ENCODE peak calls at places on chromosomes 5 and 9, in seven cellular contexts. A, H, K, R, C, V and Z are unnamed samples.

GRCh38 chr9:840343-840742 is 1.2 kb upstream of the DMRT1 start:
- DNase-seq in A (no peak), H (no peak), K (no peak), R (no peak), C (no peak), V (no peak), Z (no peak)

GRCh38 chr9:131276107-131276888 is at the start of gene FAM78A:
- DNase-seq in A (no peak), H (no peak), K (no peak), R (no peak), C (no peak), V (peak), Z (peak)

GRCh38 chr9:79731483-79731882 is 159.7 kb downstream of the TLE4 start:
- DNase-seq in A (peak), H (no peak), K (no peak), R (no peak), C (no peak), V (no peak), Z (no peak)

GRCh38 chr5:94645053-94645452 is 26.6 kb downstream of the SLF1 start:
- DNase-seq in A (no peak), H (no peak), K (no peak), R (no peak), C (no peak), V (no peak), Z (no peak)

GRCh38 chr5:78745985-78746384 is 97.4 kb upstream of the LHFPL2 start:
- DNase-seq in A (no peak), H (no peak), K (no peak), R (no peak), C (no peak), V (no peak), Z (no peak)

GRCh38 chr5:132327278-132327959 is 33.2 kb downstream of the SLC22A4 start:
- DNase-seq in A (no peak), H (peak), K (no peak), R (no peak), C (no peak), V (no peak), Z (peak)

GRCh38 chr9:69466151-69466550 is 141.1 kb downstream of the ENTREP1 start:
- DNase-seq in A (no peak), H (peak), K (no peak), R (no peak), C (no peak), V (no peak), Z (no peak)

GRCh38 chr9:38620483-38621433 is at the start of gene ANKRD18A:
- DNase-seq in A (no peak), H (peak), K (no peak), R (peak), C (peak), V (peak), Z (peak)

DNA sequence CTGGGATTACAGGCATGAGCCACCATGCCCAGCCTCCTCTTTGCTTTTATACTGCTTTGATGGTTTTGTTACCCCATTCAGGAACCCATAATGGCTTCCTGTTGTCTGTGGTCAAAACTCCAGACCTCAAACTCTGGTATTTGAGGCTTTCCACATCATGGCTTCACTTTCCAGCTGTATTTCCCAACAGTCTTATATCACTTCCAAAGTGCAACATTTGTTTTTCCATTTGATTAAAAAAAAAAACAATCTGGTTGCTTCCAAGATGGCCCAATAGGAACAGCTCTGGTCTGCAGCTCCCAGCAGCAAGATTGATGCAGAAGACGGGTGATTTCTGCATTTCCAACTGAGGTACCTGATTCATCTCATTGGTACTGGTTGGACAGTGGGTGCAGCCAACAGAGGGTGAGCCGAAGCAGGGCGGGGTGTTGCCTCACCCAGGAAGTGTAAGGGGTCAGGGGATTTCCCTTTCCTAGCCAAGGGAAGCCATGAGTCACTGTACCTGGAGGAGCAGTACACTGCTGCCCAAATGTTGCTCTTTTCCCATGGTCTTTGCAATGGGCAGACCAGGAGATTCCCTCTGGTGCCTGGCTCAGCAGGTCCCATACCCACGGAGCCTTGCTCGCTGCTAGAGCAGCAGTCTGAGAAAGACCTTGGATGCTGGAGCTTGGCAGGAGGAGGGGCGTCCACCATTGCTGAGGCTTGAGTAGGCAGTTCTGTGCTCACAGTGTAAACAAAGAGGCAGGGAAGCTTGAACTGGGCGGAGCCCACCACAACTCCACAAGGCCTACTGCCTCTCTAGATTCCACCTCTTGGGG is 458.4 kb downstream of the KDM4C start:
- DNase-seq in A (no peak), H (peak), K (no peak), R (no peak), C (no peak), V (no peak), Z (no peak)
- TF ChIP-seq POLR2A in A (no peak), H (no peak), K (no peak), R (no peak), C (no peak), V (no peak), Z (no peak)

DNA sequence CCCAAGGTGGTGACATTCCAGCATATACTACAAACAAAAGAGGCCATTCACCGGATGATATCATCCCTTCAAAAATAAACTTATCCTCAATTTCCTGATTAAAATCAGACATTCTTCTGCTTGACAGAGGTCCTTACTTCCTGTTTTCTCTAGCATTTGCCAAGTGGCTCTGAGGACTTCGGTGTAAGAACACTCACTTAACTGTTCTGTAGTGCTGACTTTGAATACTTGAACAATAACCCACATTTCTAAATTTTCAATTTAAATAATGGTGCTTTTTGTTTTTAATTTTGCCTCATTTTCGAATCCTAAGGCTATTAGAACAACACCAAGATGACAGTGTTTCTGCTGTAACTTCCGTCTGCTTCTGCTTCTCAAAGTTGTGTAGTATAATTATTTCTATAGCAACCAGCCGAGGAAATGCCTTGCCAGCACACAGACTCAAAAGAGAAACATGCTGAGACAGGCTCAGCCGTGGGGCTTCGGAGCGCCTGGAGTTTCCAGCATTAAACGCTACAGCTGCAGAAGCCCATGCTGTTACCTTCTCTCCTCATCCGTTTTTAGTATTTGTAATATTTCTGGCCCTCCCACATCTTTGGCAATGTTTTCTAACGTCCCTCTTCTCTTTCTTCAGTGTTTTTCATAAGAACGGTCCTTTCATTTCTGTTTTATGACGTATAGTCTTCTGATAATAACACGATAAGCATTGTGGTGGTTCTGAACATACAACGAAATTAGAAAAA is 19.5 kb upstream of the ANXA1 start:
- DNase-seq in A (peak), H (peak), K (no peak), R (peak), C (peak), V (peak), Z (peak)
- TF ChIP-seq POLR2A in A (peak), H (peak), K (peak), R (peak), C (peak), V (peak), Z (peak)

DNA sequence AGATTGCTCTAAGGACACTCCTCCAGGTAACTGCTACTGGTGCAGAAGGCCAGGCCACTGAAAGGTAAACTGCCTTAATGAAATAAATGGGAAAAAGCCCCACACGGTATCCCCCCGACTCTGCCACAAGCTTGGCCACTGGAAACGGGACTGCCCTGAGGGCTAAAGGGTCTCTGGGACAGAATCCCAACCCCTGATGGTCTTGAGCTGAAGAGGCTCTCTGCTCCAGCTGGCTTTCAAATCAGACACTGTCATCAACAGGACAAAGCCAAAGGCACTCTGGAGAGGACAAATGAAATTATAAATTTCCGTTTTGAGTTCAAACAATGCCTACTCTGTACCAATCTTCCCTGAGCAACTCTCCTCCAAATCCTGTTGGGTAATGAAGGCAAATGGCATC is 33.6 kb upstream of the HMGCR start:
- DNase-seq in A (no peak), H (no peak), K (no peak), R (no peak), C (no peak), V (no peak), Z (no peak)
- TF ChIP-seq POLR2A in A (no peak), H (no peak), K (no peak), R (no peak), C (no peak), V (no peak), Z (no peak)

DNA sequence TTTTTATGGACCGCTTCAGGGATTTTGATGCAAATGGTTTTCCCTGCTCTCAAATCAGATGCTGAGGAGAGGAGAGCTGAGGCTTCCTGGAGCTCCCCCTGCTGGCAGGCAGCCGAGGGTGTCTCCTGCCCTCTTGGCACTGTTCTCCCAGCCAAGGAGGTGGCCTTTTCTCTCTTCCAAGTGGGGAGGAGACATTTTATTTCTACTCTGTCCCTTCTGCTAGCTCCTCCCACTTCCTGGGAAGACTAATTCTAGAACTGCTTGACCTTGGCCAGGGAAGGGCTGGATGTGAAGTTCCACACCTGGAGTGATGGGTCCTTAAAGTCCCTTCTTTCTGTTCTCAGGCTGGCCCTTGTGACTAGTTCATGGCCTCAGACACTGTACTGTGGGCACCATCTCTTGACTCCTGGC is 31.8 kb downstream of the PTPA start:
- DNase-seq in A (no peak), H (peak), K (no peak), R (peak), C (peak), V (peak), Z (peak)
- TF ChIP-seq POLR2A in A (no peak), H (no peak), K (no peak), R (no peak), C (peak), V (no peak), Z (no peak)

GRCh38 chr5:75055727-75056144 is 3.4 kb upstream of the GCNT4 start:
- DNase-seq in A (no peak), H (peak), K (no peak), R (no peak), C (no peak), V (no peak), Z (no peak)

GRCh38 chr5:75052461-75053285 is at the start of gene GCNT4:
- DNase-seq in A (no peak), H (peak), K (no peak), R (peak), C (peak), V (peak), Z (peak)

GRCh38 chr5:75054110-75054930 is 2.0 kb upstream of the GCNT4 start:
- DNase-seq in A (no peak), H (peak), K (no peak), R (peak), C (peak), V (peak), Z (peak)

GRCh38 chr5:75051217-75051751 is 1.1 kb downstream of the GCNT4 start:
- DNase-seq in A (no peak), H (no peak), K (no peak), R (no peak), C (no peak), V (peak), Z (peak)

GRCh38 chr5:75053286-75054109 is 1.1 kb upstream of the GCNT4 start:
- DNase-seq in A (no peak), H (peak), K (no peak), R (peak), C (peak), V (peak), Z (peak)
- TF ChIP-seq POLR2A in A (no peak), H (peak), K (peak), R (peak), C (peak), V (peak), Z (no peak)

DNA sequence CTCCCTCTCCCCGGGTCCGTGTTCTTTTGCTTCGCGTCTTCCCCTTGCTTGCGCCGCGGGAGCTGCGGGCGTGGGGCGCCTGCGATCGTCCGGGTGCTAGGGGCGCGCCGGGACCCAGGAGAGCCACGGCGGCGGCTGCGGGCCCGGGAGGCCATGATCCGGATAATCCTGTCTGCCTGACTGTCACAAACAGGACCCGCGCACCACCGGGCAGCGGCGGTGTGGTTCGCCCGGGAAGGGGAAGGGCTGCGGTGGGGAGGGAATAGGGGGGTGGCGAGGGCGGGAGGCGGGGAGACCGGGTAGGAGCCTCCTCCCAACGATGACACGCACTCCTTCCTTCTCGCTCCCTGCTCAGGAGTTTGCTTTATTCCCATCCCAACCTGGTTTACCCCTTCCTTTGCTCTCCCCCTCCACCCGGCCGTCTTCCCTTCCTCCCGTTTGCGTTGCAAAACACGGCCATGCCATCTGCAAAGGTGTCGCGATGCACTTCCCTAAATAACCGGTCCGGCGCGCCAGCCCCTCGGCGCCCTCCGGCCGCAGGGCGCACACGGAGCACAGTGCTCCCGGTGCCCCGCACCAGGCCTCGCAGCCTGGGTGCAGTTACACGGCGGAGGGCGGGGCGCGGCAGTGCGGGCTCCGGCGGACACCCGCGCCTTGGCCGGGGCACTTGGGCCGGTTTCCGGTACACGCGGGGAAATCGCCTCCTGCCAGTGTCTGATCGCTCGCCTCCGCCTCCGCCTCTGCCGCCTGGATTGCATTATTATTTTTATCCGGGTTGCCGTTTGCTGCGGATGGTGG is 1.5 kb downstream of the SMARCA2 start:
- DNase-seq in A (no peak), H (peak), K (peak), R (peak), C (peak), V (peak), Z (peak)
- TF ChIP-seq POLR2A in A (peak), H (no peak), K (peak), R (peak), C (peak), V (peak), Z (peak)

DNA sequence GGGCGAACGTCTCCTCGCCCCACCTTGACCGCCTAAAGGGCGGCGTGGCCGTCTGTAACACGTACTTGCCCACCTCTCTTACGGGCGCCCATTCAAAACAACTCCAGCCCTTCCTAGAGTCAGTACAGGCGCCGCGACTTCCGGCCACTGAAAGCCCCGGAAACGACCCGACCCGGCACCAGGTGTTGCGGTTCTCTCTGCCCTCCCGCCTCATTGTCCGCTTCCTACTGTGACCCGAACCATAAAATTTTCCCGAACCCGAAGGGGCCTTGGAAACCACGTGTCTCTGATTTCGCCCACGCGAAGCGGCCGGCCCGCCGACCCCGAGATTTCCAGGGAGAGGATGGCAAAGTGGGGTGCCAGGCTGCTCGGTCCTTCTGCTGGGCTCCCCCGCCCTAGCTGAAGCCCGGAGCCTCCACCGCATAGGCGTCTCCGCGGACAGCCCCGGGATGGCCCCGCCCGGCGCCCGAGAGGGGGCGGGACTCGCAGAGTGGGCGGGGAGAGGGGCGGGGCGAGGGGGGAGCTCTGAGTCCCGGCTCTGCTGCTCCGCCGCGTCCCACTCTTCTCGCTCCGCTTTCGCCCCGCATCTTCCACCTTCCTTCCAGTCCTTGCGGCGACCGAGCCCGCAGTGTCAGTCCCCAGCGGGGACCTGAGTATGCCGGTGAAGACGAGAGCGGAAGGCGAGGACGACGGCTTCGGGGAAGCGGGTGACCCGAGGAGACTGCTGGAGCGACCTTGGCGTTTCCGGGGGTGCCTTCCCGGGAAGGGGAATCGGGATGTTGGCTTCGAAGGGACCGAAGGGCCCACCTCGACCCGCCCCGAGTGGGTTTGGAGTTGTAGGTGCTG is 684 bp upstream of the PTGES2 start:
- DNase-seq in A (peak), H (peak), K (peak), R (peak), C (peak), V (peak), Z (peak)
- TF ChIP-seq POLR2A in A (peak), H (peak), K (no peak), R (peak), C (peak), V (peak), Z (no peak)

DNA sequence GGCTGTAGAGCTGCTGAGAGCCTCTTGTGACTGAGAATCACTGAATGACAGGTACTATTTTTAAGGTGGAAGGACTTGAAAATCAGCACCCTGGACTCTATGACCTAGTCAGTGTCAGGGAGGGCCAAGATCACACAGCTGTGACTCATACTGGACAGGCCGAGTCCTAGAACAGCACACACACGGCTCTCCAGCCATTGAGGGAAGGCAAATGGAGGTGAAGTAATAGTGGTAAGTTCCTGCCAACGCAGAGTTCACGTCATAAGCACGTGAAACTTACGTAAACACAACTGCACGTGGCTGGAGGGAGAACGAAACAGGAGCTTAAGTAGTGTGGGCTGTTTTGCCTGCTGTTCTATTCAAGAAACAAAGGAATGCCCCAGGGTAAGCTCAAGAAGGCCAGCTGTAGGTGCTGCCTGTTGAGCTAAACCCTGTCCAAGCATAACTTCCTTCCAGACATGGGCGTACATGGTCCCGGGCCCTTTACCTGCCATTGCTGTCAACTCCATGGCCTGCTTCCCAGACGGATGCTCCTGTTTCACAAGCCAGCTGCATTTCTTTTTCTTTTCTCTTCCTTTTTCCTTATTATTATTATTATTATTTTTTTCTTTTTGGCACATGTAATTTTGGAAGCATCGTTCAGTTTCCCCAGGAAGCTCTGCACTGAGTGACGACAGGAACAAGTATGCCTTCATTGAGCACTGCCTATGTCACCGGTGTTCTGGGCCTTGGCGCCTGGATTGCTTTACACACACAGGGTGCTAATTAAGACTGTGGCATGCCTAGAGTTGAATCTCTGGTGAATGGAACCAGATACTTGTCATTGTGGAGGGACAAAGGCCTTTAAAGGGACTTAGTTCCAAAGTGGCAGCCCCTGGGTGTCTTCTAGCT is 10.2 kb upstream of the LCP2 start:
- DNase-seq in A (no peak), H (peak), K (no peak), R (peak), C (peak), V (peak), Z (peak)
- TF ChIP-seq POLR2A in A (no peak), H (no peak), K (no peak), R (no peak), C (no peak), V (no peak), Z (peak)

DNA sequence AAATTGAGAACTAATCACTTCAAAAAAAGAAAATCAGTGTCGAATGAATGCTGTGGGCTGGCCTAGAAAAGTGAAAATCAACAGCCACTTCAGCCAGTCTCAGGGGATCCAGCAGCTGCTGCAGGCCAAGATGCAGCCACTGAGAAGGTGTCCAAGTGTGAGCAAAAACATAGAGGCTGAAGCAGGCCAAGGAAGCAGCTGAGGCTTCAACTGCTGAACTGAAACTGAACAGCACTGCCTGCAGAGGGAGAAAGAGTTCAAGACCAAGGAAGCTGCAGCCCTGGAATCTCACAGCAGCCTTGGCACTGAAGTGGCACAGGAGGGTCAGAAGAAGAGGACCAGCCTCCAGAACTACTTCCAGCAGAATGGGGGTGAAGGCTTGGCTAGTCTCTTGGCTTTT is 15.8 kb upstream of the SLC36A3 start:
- DNase-seq in A (no peak), H (peak), K (no peak), R (peak), C (peak), V (peak), Z (no peak)
- TF ChIP-seq POLR2A in A (no peak), H (no peak), K (no peak), R (no peak), C (no peak), V (no peak), Z (no peak)